ENCODE peak calls at places on chromosomes 3 and 15, in eight cellular contexts. V, F, D, U, G, I, P and O are unnamed samples.

GRCh38 chr15:32908135-32908801 is 190.5 kb downstream of the GREM1 start:
- DNase-seq in P (peak), D (no peak), V (no peak), G (no peak), I (no peak), F (peak), U (peak), O (no peak)

GRCh38 chr3:14299767-14300166 is 102.6 kb upstream of the SLC6A6 start:
- DNase-seq in V (no peak), P (no peak), G (no peak), F (no peak), U (no peak), D (no peak), I (no peak), O (no peak)

GRCh38 chr3:129727707-129728106 is 121.2 kb upstream of the PLXND1 start:
- DNase-seq in F (peak), P (peak), V (no peak), G (no peak), I (no peak), D (no peak), U (peak), O (no peak)

GRCh38 chr3:178343433-178344038 is 192.7 kb upstream of the KCNMB2 start:
- DNase-seq in V (no peak), P (no peak), D (no peak), G (no peak), F (no peak), I (no peak), U (no peak), O (no peak)

GRCh38 chr3:17740703-17741102 is 1.7 kb downstream of the TBC1D5 start:
- DNase-seq in I (peak), D (no peak), F (no peak), U (peak), P (peak), G (no peak), V (no peak), O (no peak)

GRCh38 chr3:105480771-105481170 is 114.1 kb downstream of the ALCAM start:
- DNase-seq in G (no peak), U (no peak), I (no peak), P (no peak), D (no peak), V (no peak), F (no peak), O (no peak)

GRCh38 chr3:48416546-48416945 is 13.3 kb downstream of the PLXNB1 start:
- DNase-seq in G (no peak), V (no peak), F (no peak), D (no peak), P (no peak), I (no peak), U (no peak), O (no peak)

GRCh38 chr3:104244680-104245079 is 1122.0 kb upstream of the ALCAM start:
- DNase-seq in D (no peak), G (no peak), F (no peak), P (no peak), V (no peak), I (no peak), U (no peak), O (no peak)

GRCh38 chr3:11382146-11382545 is 109.9 kb downstream of the ATG7 start:
- DNase-seq in G (no peak), P (no peak), I (no peak), U (no peak), V (no peak), F (no peak), D (no peak), O (no peak)

GRCh38 chr15:84915011-84915958 is 30.8 kb downstream of the SLC28A1 start:
- DNase-seq in I (peak), V (peak), F (peak), G (peak), P (peak), D (peak), U (peak), O (peak)

GRCh38 chr15:48899793-48900192 is 21.9 kb downstream of the EID1 start:
- DNase-seq in I (no peak), V (no peak), G (no peak), P (peak), D (no peak), F (no peak), U (no peak), O (no peak)

GRCh38 chr3:16168211-16168610 is 6.3 kb upstream of the GALNT15 start:
- DNase-seq in F (no peak), P (no peak), U (no peak), I (no peak), G (no peak), V (no peak), D (no peak), O (no peak)

GRCh38 chr3:146148468-146148931 is 12.5 kb downstream of the PLOD2 start:
- DNase-seq in V (no peak), F (no peak), G (no peak), U (peak), I (no peak), P (peak), D (no peak), O (no peak)

GRCh38 chr3:129343643-129344360 is 65.1 kb downstream of the HMCES start:
- DNase-seq in U (peak), F (no peak), P (no peak), V (no peak), I (no peak), G (no peak), D (no peak), O (no peak)

GRCh38 chr15:70584838-70585706 is 178.3 kb downstream of the UACA start:
- DNase-seq in G (no peak), P (peak), D (no peak), I (peak), U (no peak), F (no peak), V (no peak), O (no peak)

DNA sequence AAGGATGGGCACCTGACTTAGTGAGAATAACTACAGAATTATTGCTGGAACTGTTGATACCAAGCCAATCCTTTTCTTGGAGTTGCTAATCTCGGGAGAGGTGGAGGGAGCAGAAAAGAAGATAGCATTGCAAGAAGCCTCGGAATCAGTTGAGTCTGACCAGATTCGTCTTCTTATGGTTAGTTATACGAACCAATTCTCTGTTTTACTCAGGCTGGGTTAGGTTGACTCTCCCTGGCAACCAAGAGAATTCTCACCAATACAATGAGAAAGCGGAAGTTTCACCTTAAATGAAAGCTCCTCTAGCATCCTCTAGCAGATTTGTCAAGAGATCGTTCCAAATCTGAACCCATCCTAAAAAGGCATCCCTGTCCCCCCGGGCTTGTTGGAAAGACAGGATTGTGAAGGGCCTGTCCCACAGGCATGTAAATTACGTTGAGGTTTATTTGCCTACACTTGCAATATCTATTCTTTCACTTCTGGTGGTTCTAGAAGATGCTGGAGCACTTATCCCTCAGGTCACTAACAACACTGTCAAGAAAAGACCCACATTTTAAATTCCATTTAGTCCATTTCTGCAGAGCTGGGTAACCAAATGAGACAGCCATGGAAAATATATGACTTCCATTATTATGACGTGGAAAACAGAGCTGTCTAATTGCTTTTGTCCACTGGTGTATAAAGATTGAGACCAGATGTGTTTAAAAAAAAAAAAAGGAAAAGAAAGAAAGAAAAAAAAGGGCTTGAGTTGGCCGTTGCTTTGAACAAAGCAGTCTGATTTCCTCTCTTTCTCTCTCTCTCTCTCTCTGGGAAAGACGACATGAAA is 43.3 kb upstream of the UBE2E1 start:
- DNase-seq in P (no peak), I (peak), G (no peak), U (no peak), F (no peak), D (no peak), V (no peak), O (no peak)
- H3K4me3 ChIP-seq in P (no peak), I (peak), G (peak), U (peak), F (peak), D (peak), V (no peak), O (no peak)

DNA sequence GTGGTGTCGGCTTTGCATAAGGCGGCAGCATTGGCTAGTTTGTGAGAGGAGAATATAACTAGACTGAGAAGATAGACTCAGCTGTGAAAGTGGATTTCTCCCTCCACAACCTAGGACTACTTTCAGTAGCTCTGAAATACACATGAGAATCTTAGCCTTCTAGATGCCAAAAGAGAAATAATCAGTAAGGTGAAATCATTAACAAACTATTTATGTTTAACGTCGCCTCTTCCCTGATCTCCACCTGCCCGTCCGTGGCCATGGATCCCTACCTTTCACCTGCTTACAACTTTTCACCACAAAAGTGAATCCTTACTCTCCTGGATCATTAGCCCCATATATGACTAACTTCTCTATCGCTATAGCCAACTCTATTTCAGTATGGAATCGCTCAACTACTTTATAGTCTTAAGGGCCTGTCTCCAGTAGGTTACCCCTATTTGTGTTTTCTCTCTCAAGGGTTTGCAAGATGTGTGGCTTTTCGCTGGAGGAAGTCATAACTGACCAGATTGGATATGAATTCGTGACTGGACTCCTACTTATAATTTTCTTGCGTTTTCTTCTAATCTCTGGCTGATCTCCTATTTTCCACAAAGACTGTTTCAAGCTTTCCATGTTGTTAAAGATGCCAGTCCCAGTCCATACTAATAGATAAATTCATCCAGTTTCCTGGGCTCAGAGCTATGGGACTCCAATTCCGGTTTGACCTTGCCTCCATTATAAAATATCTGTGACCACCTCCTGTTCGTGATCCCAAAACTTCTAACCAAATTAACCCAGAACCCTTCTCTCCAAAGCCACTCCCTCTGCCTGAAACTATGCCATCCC is 1.1 kb upstream of the STAG1 start:
- DNase-seq in F (no peak), I (no peak), V (no peak), U (no peak), P (no peak), D (no peak), G (no peak), O (no peak)
- TF ChIP-seq CTCF in F (no peak), I (peak), V (no peak), U (peak), P (peak), D (no peak), G (peak), O (peak)

DNA sequence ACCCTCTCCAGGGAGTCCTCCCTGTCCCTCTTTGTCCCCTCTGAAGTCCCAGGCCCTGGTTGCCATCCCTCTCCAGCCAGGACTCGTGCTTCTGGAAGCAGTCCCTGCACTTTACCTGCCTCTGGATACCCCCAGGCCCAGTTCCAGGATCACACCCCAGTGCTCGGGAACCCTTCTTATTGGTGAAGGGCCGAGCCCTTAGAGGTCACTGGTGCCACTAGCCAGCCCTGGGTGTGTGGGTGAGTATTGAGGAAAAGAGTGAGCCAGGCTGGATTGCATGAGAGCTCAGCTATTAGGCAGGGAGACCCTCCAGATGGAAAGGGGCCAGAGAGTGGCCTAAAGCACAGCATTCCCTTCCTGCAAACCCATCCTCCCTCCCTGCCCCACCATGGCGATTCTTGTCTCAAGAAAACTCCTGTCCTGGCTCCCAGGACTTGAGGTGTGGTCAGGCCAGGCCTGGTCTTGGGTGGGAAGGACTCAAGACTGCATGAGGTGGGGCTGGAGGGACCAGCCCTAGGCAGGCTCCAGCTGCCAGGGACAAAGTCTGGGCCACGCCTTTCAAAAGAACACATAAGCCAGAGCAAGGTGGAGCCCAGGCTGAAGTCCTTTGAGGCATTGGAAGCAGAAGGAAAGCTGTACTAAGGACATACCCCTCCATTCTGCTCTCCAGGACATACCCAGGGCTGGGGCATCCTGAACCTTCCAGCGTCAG is 4.8 kb upstream of the PHGR1 start:
- DNase-seq in D (no peak), F (no peak), P (no peak), U (no peak), G (no peak), V (no peak), I (no peak), O (no peak)
- H3K4me3 ChIP-seq in D (no peak), F (no peak), P (no peak), U (no peak), G (no peak), V (no peak), I (no peak), O (no peak)

GRCh38 chr3:102225407-102226132 is 209.2 kb upstream of the ZPLD1 start:
- DNase-seq in F (no peak), G (no peak), P (peak), U (peak), D (no peak), V (no peak), I (peak), O (peak)

GRCh38 chr3:102229062-102229655 is 205.7 kb upstream of the ZPLD1 start:
- DNase-seq in D (peak), I (peak), U (peak), G (peak), P (peak), V (peak), F (peak), O (peak)

GRCh38 chr3:102226463-102226862 is 208.4 kb upstream of the ZPLD1 start:
- DNase-seq in V (no peak), I (no peak), D (no peak), P (no peak), G (no peak), F (no peak), U (no peak), O (no peak)

GRCh38 chr3:102223139-102223538 is 211.7 kb upstream of the ZPLD1 start:
- DNase-seq in I (no peak), U (no peak), D (no peak), F (no peak), P (no peak), V (no peak), G (no peak), O (no peak)

DNA sequence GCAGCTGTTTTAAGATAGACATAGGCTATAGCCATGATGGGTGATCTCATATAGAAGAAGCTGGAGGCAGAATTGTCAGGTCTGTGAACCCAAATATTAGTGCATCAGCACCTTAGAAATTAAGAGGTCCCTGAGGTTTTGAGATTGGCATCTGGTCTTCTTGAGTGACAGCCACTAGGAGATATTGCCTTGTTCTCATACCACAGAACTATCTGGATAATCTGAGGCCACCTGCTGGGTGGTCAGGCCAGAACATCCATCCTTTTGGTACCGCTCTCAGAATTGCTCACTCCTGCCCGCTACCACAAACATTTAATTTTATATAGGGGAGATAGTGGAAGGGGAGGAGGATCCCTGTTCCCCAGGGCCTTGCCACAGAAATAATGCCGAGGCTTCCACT is 210.6 kb upstream of the ZPLD1 start:
- DNase-seq in I (peak), F (no peak), V (peak), U (peak), G (no peak), P (peak), D (peak), O (no peak)
- TF ChIP-seq CTCF in I (peak), F (no peak), V (no peak), U (peak), G (peak), P (peak), D (peak), O (peak)

GRCh38 chr3:63278171-63278999 is at the start of gene SYNPR:
- DNase-seq in D (no peak), I (peak), G (no peak), V (no peak), U (no peak), F (no peak), P (no peak), O (no peak)

GRCh38 chr3:63274359-63274758 is 3.7 kb upstream of the SYNPR start:
- DNase-seq in I (no peak), V (no peak), D (no peak), P (no peak), F (no peak), U (no peak), G (no peak), O (no peak)

GRCh38 chr3:63279000-63279366 is 875 bp downstream of the SYNPR start:
- DNase-seq in P (no peak), U (peak), I (peak), V (no peak), G (no peak), F (no peak), D (no peak), O (no peak)

GRCh38 chr3:63279442-63279841 is 1.3 kb downstream of the SYNPR start:
- DNase-seq in U (no peak), F (no peak), P (no peak), I (no peak), G (no peak), D (no peak), V (no peak), O (no peak)
- H3K4me3 ChIP-seq in U (no peak), F (no peak), P (no peak), I (no peak), G (no peak), D (no peak), V (no peak), O (no peak)

GRCh38 chr3:69425249-69425648 is 39.4 kb upstream of the FRMD4B start:
- DNase-seq in I (peak), V (no peak), P (peak), U (peak), F (peak), G (no peak), D (peak), O (no peak)
- TF ChIP-seq CTCF in I (peak), V (no peak), P (peak), U (peak), F (peak), G (peak), D (peak), O (peak)

DNA sequence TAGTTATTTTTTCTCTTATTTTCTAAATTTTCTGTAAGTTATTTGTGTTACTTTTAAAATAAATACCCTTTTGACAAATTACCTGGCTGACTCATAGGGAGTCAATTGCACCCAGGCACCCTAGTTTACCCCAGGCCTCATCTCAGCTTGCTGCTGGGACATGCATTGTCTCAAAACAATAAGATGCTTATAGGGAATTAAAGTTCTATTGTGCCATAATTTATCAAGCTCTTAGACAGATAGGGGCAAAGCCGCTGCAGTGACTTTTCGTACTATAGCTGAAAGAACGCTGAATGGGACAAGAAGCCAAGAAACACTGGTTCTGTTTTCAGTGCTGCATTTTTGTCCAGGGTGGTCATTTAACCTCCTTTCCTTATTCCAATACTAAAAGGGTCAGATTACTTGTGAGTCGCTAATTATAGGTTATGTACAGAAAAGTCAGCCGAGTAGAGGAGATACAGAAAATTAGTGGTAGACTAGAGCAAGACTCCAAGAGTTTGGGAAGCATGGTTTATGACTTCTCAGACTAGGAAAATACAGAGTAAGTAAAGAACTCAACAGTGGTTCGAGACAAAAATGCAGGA is 50.3 kb downstream of the EXD1 start:
- DNase-seq in G (no peak), F (no peak), U (peak), V (no peak), D (no peak), P (peak), I (no peak), O (no peak)
- H3K4me3 ChIP-seq in G (no peak), F (no peak), U (no peak), V (no peak), D (no peak), P (no peak), I (no peak), O (no peak)